ENCODE peak calls at places on chromosomes 4 and X, in five cellular contexts. I is SK-N-SH, V is HepG2, C is K562, B is GM12878. U is an unnamed sample.

GRCh38 chr4:3682236-3683076 is 83.7 kb upstream of the ADRA2C start:
- DNase-seq in I (no peak), V (no peak), C (no peak), B (no peak), U (no peak)

GRCh38 chrX:119763175-119763574 is 4.8 kb downstream of the SOWAHD start:
- DNase-seq in I (no peak), V (no peak), C (no peak), B (no peak), U (no peak)

GRCh38 chrX:105758784-105759183 is 63.6 kb upstream of the NRK start:
- DNase-seq in I (no peak), V (no peak), C (no peak), B (no peak), U (no peak)

GRCh38 chrX:3815896-3816664 is 102.6 kb upstream of the PRKX start:
- DNase-seq in I (peak; percentile 56), V (peak; percentile 36), C (peak; percentile 41), B (peak; percentile 13), U (peak; percentile 42)

GRCh38 chr4:81237791-81238190 is 22.8 kb upstream of the PRKG2 start:
- DNase-seq in I (no peak), V (no peak), C (no peak), B (no peak), U (no peak)

GRCh38 chrX:102863735-102864134 is 73.3 kb upstream of the RAB40AL start:
- DNase-seq in I (peak; percentile 65), V (peak; percentile 51), C (peak; percentile 72), B (peak; percentile 45), U (peak; percentile 80)

GRCh38 chr4:183130328-183131155 is 31.5 kb downstream of the WWC2 start:
- DNase-seq in I (peak; percentile 32), V (no peak), C (no peak), B (no peak), U (no peak)

GRCh38 chr4:102683846-102684581 is 76.8 kb downstream of the MANBA start:
- DNase-seq in I (no peak), V (no peak), C (no peak), B (no peak), U (no peak)

GRCh38 chrX:153635788-153636668 is 11.0 kb upstream of the DUSP9 start:
- DNase-seq in I (peak; percentile 63), V (peak; percentile 59), C (peak; percentile 48), B (no peak), U (peak; percentile 69)

GRCh38 chrX:1743105-1743504 is 128.2 kb downstream of the ASMT start:
- DNase-seq in I (no peak), V (no peak), C (no peak), B (no peak), U (no peak)

GRCh38 chrX:122739770-122740169 is 444.3 kb upstream of the GRIA3 start:
- DNase-seq in I (no peak), V (peak; percentile 0), C (no peak), B (no peak), U (peak; percentile 2)

GRCh38 chr4:110793890-110794588 is 171.2 kb upstream of the PITX2 start:
- DNase-seq in I (no peak), V (no peak), C (no peak), B (no peak), U (no peak)

GRCh38 chr4:122921971-122922876 is at the start of gene NUDT6:
- DNase-seq in I (peak; percentile 79), V (peak; percentile 51), C (peak; percentile 67), B (no peak), U (peak; percentile 66)

GRCh38 chrX:54708404-54708803 is 89.7 kb downstream of the ITIH6 start:
- DNase-seq in I (no peak), V (peak; percentile 10), C (no peak), B (no peak), U (no peak)

GRCh38 chrX:39335447-39336235 is 534.4 kb downstream of the MID1IP1 start:
- DNase-seq in I (no peak), V (no peak), C (no peak), B (no peak), U (no peak)

GRCh38 chrX:116749943-116750342 is 287.2 kb upstream of the CT83 start:
- DNase-seq in I (no peak), V (no peak), C (no peak), B (no peak), U (peak; percentile 3)

GRCh38 chrX:149819371-149819770 is 37.6 kb downstream of the MAGEA9 start:
- DNase-seq in I (no peak), V (no peak), C (no peak), B (no peak), U (no peak)

GRCh38 chr4:605702-606425 is 19.5 kb upstream of the PDE6B start:
- DNase-seq in I (no peak), V (no peak), C (no peak), B (no peak), U (no peak)

GRCh38 chr4:92677805-92678204 is 374.0 kb downstream of the GRID2 start:
- DNase-seq in I (no peak), V (no peak), C (no peak), B (no peak), U (no peak)

GRCh38 chrX:39848900-39849299 is 248.9 kb downstream of the BCOR start:
- DNase-seq in I (no peak), V (no peak), C (no peak), B (no peak), U (no peak)

GRCh38 chrX:72349190-72349589 is 43.5 kb upstream of the CITED1 start:
- DNase-seq in I (no peak), V (no peak), C (no peak), B (peak; percentile 2), U (no peak)

GRCh38 chrX:85037114-85037513 is 33.4 kb downstream of the APOOL start:
- DNase-seq in I (no peak), V (no peak), C (no peak), B (no peak), U (no peak)

GRCh38 chr4:87128006-87128705 is 92.3 kb downstream of the KLHL8 start:
- DNase-seq in I (no peak), V (no peak), C (no peak), B (no peak), U (no peak)

GRCh38 chr4:85149656-85150055 is 183.2 kb upstream of the WDFY3 start:
- DNase-seq in I (no peak), V (no peak), C (no peak), B (no peak), U (no peak)

GRCh38 chrX:14409341-14409740 is 120.0 kb upstream of the GLRA2 start:
- DNase-seq in I (no peak), V (peak; percentile 40), C (no peak), B (no peak), U (no peak)

GRCh38 chr4:121676388-121677075 is 20.2 kb downstream of the ANXA5 start:
- DNase-seq in I (no peak), V (peak; percentile 88), C (no peak), B (no peak), U (no peak)

GRCh38 chr4:66691101-66691500 is 854.2 kb downstream of the CENPC start:
- DNase-seq in I (no peak), V (no peak), C (no peak), B (no peak), U (no peak)

GRCh38 chr4:47784222-47784621 is 53.6 kb downstream of the CORIN start:
- DNase-seq in I (peak; percentile 68), V (no peak), C (no peak), B (no peak), U (no peak)

GRCh38 chr4:183098080-183098722 is 856 bp upstream of the WWC2 start:
- DNase-seq in I (peak; percentile 81), V (peak; percentile 47), C (peak; percentile 62), B (no peak), U (peak; percentile 38)

GRCh38 chr4:130349745-130350144 is 1253.8 kb downstream of the C4orf33 start:
- DNase-seq in I (no peak), V (no peak), C (no peak), B (no peak), U (no peak)

GRCh38 chrX:31547416-31547815 is 475.6 kb upstream of the FTHL17 start:
- DNase-seq in I (no peak), V (no peak), C (no peak), B (no peak), U (no peak)

GRCh38 chr4:187321741-187322140 is 598.1 kb upstream of the FAT1 start:
- DNase-seq in I (no peak), V (no peak), C (no peak), B (no peak), U (no peak)

GRCh38 chrX:74251006-74251930 is 52.7 kb upstream of the ZCCHC13 start:
- DNase-seq in I (no peak), V (peak; percentile 80), C (no peak), B (no peak), U (peak; percentile 28)

GRCh38 chrX:42149786-42150185 is 226.4 kb upstream of the CASK start:
- DNase-seq in I (no peak), V (no peak), C (no peak), B (no peak), U (no peak)

GRCh38 chrX:107449490-107450175 is at the start of gene FRMPD3:
- DNase-seq in I (peak; percentile 65), V (no peak), C (no peak), B (no peak), U (no peak)
- TF ChIP-seq MAX in I (no peak), V (no peak), C (no peak), B (no peak), U (no peak)

GRCh38 chr4:138202686-138203085 is 39.5 kb downstream of the SLC7A11 start:
- DNase-seq in I (no peak), V (no peak), C (no peak), B (no peak), U (peak; percentile 49)
- TF ChIP-seq SMC3 in I (no peak), V (no peak), C (no peak), B (no peak), U (no peak)

GRCh38 chr4:37599092-37599800 is 86.9 kb downstream of the RELL1 start:
- DNase-seq in I (no peak), V (peak; percentile 64), C (no peak), B (no peak), U (no peak)

GRCh38 chr4:37603070-37603468 is 83.1 kb downstream of the RELL1 start:
- DNase-seq in I (peak; percentile 85), V (peak; percentile 55), C (peak; percentile 87), B (peak; percentile 26), U (peak; percentile 64)

GRCh38 chr4:37602454-37603069 is 83.6 kb downstream of the RELL1 start:
- DNase-seq in I (no peak), V (no peak), C (no peak), B (no peak), U (no peak)

GRCh38 chr4:37603711-37604110 is 82.5 kb downstream of the RELL1 start:
- DNase-seq in I (no peak), V (no peak), C (no peak), B (no peak), U (no peak)

GRCh38 chr4:37601527-37601926 is 84.6 kb downstream of the RELL1 start:
- DNase-seq in I (no peak), V (peak; percentile 18), C (no peak), B (no peak), U (no peak)
- H3K27ac ChIP-seq in I (no peak overlapping the region), V (no peak overlapping the region), C (no peak overlapping the region), B (no peak overlapping the region), U (no peak overlapping the region)

GRCh38 chr4:168664242-168664897 is 167.5 kb downstream of the PALLD start:
- DNase-seq in I (no peak), V (no peak), C (no peak), B (no peak), U (no peak)

GRCh38 chr4:168662297-168662985 is 165.6 kb downstream of the PALLD start:
- DNase-seq in I (no peak), V (no peak), C (no peak), B (no peak), U (peak; percentile 26)

GRCh38 chr4:168667397-168667796 is 170.5 kb downstream of the PALLD start:
- DNase-seq in I (no peak), V (no peak), C (no peak), B (no peak), U (no peak)

GRCh38 chr4:168667936-168668335 is 171.1 kb downstream of the PALLD start:
- DNase-seq in I (no peak), V (no peak), C (no peak), B (no peak), U (no peak)

GRCh38 chr4:168666531-168666930 is 169.7 kb downstream of the PALLD start:
- DNase-seq in I (no peak), V (no peak), C (no peak), B (no peak), U (no peak)
- TF ChIP-seq MAX in I (no peak), V (no peak), C (no peak), B (no peak), U (no peak)

U was measured in A549.